ENCODE peak calls at places on chromosomes 2 and 18, in ten cellular contexts. E, R, P, C, X, D, Q, O, F and L are unnamed samples.

GRCh38 chr2:9205481-9205880 is 1.1 kb upstream of the ASAP2 start:
- DNase-seq in E (no peak), R (no peak), P (no peak), C (no peak), X (no peak), D (no peak), Q (no peak), O (no peak), F (no peak), L (no peak)

GRCh38 chr18:57439617-57439975 is 4.4 kb downstream of the ONECUT2 start:
- DNase-seq in E (no peak), R (no peak), P (no peak), C (no peak), X (no peak), D (no peak), Q (no peak), O (no peak), F (peak; percentile 52), L (no peak)

GRCh38 chr2:28981620-28982371 is 698 bp downstream of the TOGARAM2 start:
- DNase-seq in E (peak; percentile 49), R (no peak), P (no peak), C (no peak), X (no peak), D (no peak), Q (peak; percentile 21), O (no peak), F (no peak), L (no peak)

GRCh38 chr18:1544016-1544415 is 639.3 kb downstream of the ADCYAP1 start:
- DNase-seq in E (no peak), R (no peak), P (no peak), C (no peak), X (no peak), D (no peak), Q (no peak), O (no peak), F (no peak), L (no peak)

GRCh38 chr2:129802290-129802689 is 177.2 kb upstream of the RAB6C start:
- DNase-seq in E (no peak), R (no peak), P (peak; percentile 27), C (no peak), X (no peak), D (no peak), Q (no peak), O (no peak), F (no peak), L (no peak)

GRCh38 chr2:98846041-98846440 is 90.0 kb downstream of the CRACDL start:
- DNase-seq in E (peak; percentile 43), R (no peak), P (no peak), C (no peak), X (no peak), D (no peak), Q (no peak), O (no peak), F (no peak), L (no peak)

GRCh38 chr2:157751462-157752058 is 122.9 kb upstream of the ACVR1C start:
- DNase-seq in E (peak; percentile 69), R (no peak), P (no peak), C (no peak), X (no peak), D (no peak), Q (peak; percentile 32), O (no peak), F (peak; percentile 80), L (no peak)

GRCh38 chr2:47269316-47270232 is 114.5 kb upstream of the STPG4 start:
- DNase-seq in E (peak; percentile 65), R (peak; percentile 53), P (no peak), C (peak; percentile 32), X (no peak), D (no peak), Q (peak; percentile 99), O (peak; percentile 84), F (peak; percentile 86), L (no peak)

GRCh38 chr18:78696698-78697435 is 282.8 kb upstream of the SALL3 start:
- DNase-seq in E (no peak), R (no peak), P (no peak), C (no peak), X (no peak), D (no peak), Q (no peak), O (no peak), F (no peak), L (no peak)

GRCh38 chr2:20438334-20439192 is 8.3 kb upstream of the RHOB start:
- DNase-seq in E (peak; percentile 90), R (no peak), P (no peak), C (no peak), X (no peak), D (no peak), Q (peak; percentile 65), O (no peak), F (no peak), L (no peak)

GRCh38 chr2:236833501-236834186 is 252.0 kb upstream of the COPS8 start:
- DNase-seq in E (peak; percentile 35), R (no peak), P (no peak), C (no peak), X (no peak), D (no peak), Q (peak; percentile 40), O (no peak), F (no peak), L (no peak)

GRCh38 chr2:47506436-47506835 is 103.5 kb downstream of the MSH2 start:
- DNase-seq in E (no peak), R (no peak), P (no peak), C (no peak), X (no peak), D (no peak), Q (no peak), O (no peak), F (no peak), L (no peak)

GRCh38 chr18:33901894-33902512 is 322.7 kb downstream of the NOL4 start:
- DNase-seq in E (no peak), R (no peak), P (no peak), C (no peak), X (no peak), D (no peak), Q (no peak), O (no peak), F (no peak), L (no peak)

GRCh38 chr2:18479901-18480369 is 80.5 kb downstream of the RDH14 start:
- DNase-seq in E (no peak), R (no peak), P (no peak), C (peak; percentile 35), X (no peak), D (no peak), Q (peak; percentile 97), O (no peak), F (no peak), L (no peak)
- H3K4me3 ChIP-seq in E (no peak overlapping the region), R (no peak overlapping the region), P (no peak overlapping the region), C (no peak overlapping the region), X (no peak overlapping the region), D (no peak overlapping the region), Q (no peak overlapping the region), O (no peak overlapping the region), F (no peak overlapping the region), L (no peak overlapping the region)

GRCh38 chr2:121649402-121649651 is at the start of gene CLASP1:
- DNase-seq in E (peak; percentile 98), R (peak; percentile 96), P (peak; percentile 95), C (peak; percentile 96), X (peak; percentile 98), D (peak; percentile 84), Q (peak; percentile 98), O (peak; percentile 96), F (peak; percentile 99), L (peak; percentile 97)

GRCh38 chr2:121648611-121649401 is 456 bp downstream of the CLASP1 start:
- DNase-seq in E (peak; percentile 72), R (peak; percentile 52), P (peak; percentile 68), C (peak; percentile 43), X (peak; percentile 76), D (peak; percentile 44), Q (peak; percentile 50), O (peak; percentile 68), F (no peak), L (peak; percentile 78)

GRCh38 chr2:121650554-121650930 is 1.3 kb upstream of the CLASP1 start:
- DNase-seq in E (peak; percentile 47), R (no peak), P (peak; percentile 53), C (no peak), X (no peak), D (no peak), Q (no peak), O (peak; percentile 19), F (no peak), L (no peak)

GRCh38 chr2:121648206-121648605 is 1.1 kb downstream of the CLASP1 start:
- DNase-seq in E (peak; percentile 69), R (no peak), P (no peak), C (no peak), X (no peak), D (no peak), Q (peak; percentile 22), O (no peak), F (no peak), L (no peak)

DNA sequence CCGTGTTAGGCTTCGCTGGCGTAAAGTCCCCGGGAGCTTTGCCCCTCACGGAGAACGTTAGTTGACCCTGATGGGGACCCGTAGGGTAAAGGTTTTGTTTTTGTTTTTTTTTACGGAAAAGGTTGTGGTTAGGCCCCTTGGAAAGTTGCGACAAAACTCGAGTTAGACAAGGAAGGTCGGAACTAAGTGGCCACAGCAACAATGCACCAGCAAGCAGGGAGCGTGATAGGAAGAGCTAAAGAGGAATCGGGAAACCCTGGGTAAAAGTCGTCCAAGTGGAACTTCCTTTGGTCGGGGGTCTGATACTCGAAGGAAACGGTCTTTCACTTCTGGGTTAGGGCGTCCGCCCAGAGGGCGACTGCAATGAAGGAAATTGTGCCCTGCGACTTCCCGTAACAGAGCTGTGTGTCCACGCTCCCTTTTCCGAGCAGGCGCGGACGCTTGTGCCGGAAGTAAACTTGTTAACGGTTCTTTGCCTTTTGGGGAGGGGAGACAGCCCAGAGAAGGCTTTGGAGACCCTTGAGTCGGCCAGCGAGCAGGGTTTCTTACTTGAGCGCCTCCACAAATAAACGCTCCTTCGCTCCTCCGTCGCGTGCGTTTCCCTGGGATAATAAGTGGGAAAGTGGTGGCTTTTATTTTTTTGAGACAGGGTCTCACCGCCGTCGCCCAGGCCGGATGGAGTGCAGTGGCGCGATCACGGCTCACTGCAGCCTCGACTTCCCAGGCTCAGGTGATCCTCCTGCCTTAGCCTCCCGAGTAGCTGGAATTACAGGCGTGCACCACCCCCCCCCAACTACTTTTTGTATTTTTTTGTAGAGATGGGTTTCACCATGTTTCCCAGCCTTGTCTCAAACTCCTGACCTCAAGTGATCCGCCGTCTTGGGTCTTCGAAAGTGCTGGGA is 641 bp upstream of the CLASP1 start:
- DNase-seq in E (peak; percentile 90), R (peak; percentile 87), P (peak; percentile 90), C (peak; percentile 86), X (peak; percentile 93), D (peak; percentile 35), Q (peak; percentile 89), O (peak; percentile 94), F (peak; percentile 94), L (peak; percentile 97)
- H3K4me3 ChIP-seq in E (peak overlapping the region; percentile 95), R (peak overlapping the region; percentile 89), P (peak overlapping the region; percentile 95), C (peak overlapping the region; percentile 97), X (peak overlapping the region; percentile 88), D (peak overlapping the region; percentile 79), Q (peak overlapping the region; percentile 96), O (peak overlapping the region; percentile 87), F (peak overlapping the region; percentile 85), L (peak overlapping the region; percentile 87)

GRCh38 chr2:218865999-218866398 is 6.4 kb downstream of the WNT6 start:
- DNase-seq in E (no peak), R (no peak), P (no peak), C (no peak), X (no peak), D (no peak), Q (no peak), O (no peak), F (no peak), L (no peak)
- H3K4me3 ChIP-seq in E (no peak overlapping the region), R (no peak overlapping the region), P (no peak overlapping the region), C (no peak overlapping the region), X (no peak overlapping the region), D (no peak overlapping the region), Q (no peak overlapping the region), O (no peak overlapping the region), F (no peak overlapping the region), L (no peak overlapping the region)

GRCh38 chr2:7468955-7469354 is 551.7 kb downstream of the RNF144A start:
- DNase-seq in E (no peak), R (no peak), P (no peak), C (no peak), X (no peak), D (no peak), Q (peak; percentile 48), O (no peak), F (no peak), L (no peak)
- H3K4me3 ChIP-seq in E (no peak overlapping the region), R (no peak overlapping the region), P (no peak overlapping the region), C (no peak overlapping the region), X (no peak overlapping the region), D (no peak overlapping the region), Q (no peak overlapping the region), O (no peak overlapping the region), F (no peak overlapping the region), L (no peak overlapping the region)